ENCODE peak calls at places on chromosome 5, in nine cellular contexts. One of them, this sample, is unnamed.

GRCh38 chr5:2011481-2012411 is 129.0 kb upstream of the IRX4 start:
- DNase-seq in sigmoid colon: no peak
- DNase-seq in HepG2: no peak
- DNase-seq in gastrocnemius medialis: no peak
- DNase-seq in body of pancreas: no peak
- DNase-seq in breast epithelium: no peak
- DNase-seq in HCT116: no peak
- DNase-seq in spleen: no peak
- DNase-seq in A549: no peak
- DNase-seq in this sample: no peak

GRCh38 chr5:124923131-124923530 is 176.7 kb upstream of the ZNF608 start:
- DNase-seq in sigmoid colon: no peak
- DNase-seq in HepG2: no peak
- DNase-seq in gastrocnemius medialis: peak; percentile 23
- DNase-seq in body of pancreas: peak; percentile 6
- DNase-seq in breast epithelium: no peak
- DNase-seq in HCT116: no peak
- DNase-seq in spleen: no peak
- DNase-seq in A549: no peak
- DNase-seq in this sample: no peak

GRCh38 chr5:104071887-104072286 is 509.3 kb upstream of the NUDT12 start:
- DNase-seq in sigmoid colon: no peak
- DNase-seq in HepG2: no peak
- DNase-seq in gastrocnemius medialis: no peak
- DNase-seq in body of pancreas: no peak
- DNase-seq in breast epithelium: no peak
- DNase-seq in HCT116: no peak
- DNase-seq in spleen: no peak
- DNase-seq in A549: no peak
- DNase-seq in this sample: no peak

GRCh38 chr5:181263633-181264032 is 2.7 kb upstream of the TRIM52 start:
- DNase-seq in sigmoid colon: no peak
- DNase-seq in HepG2: no peak
- DNase-seq in gastrocnemius medialis: no peak
- DNase-seq in body of pancreas: no peak
- DNase-seq in breast epithelium: no peak
- DNase-seq in HCT116: no peak
- DNase-seq in spleen: no peak
- DNase-seq in A549: no peak
- DNase-seq in this sample: no peak

GRCh38 chr5:122882836-122883235 is 37.4 kb downstream of the SNX24 start:
- DNase-seq in sigmoid colon: no peak
- DNase-seq in HepG2: no peak
- DNase-seq in gastrocnemius medialis: no peak
- DNase-seq in body of pancreas: no peak
- DNase-seq in breast epithelium: no peak
- DNase-seq in HCT116: no peak
- DNase-seq in spleen: no peak
- DNase-seq in A549: no peak
- DNase-seq in this sample: no peak

GRCh38 chr5:147410496-147411395 is 99.1 kb downstream of the DPYSL3 start:
- DNase-seq in sigmoid colon: no peak
- DNase-seq in HepG2: no peak
- DNase-seq in gastrocnemius medialis: no peak
- DNase-seq in body of pancreas: no peak
- DNase-seq in breast epithelium: no peak
- DNase-seq in HCT116: no peak
- DNase-seq in spleen: no peak
- DNase-seq in A549: no peak
- DNase-seq in this sample: no peak

GRCh38 chr5:157219491-157220271 is 39.0 kb downstream of the ITK start:
- DNase-seq in sigmoid colon: no peak
- DNase-seq in HepG2: no peak
- DNase-seq in gastrocnemius medialis: no peak
- DNase-seq in body of pancreas: no peak
- DNase-seq in breast epithelium: no peak
- DNase-seq in HCT116: no peak
- DNase-seq in spleen: no peak
- DNase-seq in A549: no peak
- DNase-seq in this sample: no peak

GRCh38 chr5:172370648-172371248 is 83.6 kb downstream of the SH3PXD2B start:
- DNase-seq in sigmoid colon: no peak
- DNase-seq in HepG2: peak; percentile 30
- DNase-seq in gastrocnemius medialis: no peak
- DNase-seq in body of pancreas: peak; percentile 68
- DNase-seq in breast epithelium: no peak
- DNase-seq in HCT116: peak; percentile 33
- DNase-seq in spleen: no peak
- DNase-seq in A549: peak; percentile 69
- DNase-seq in this sample: no peak

GRCh38 chr5:92758552-92758951 is 822.5 kb downstream of the NR2F1-AS1 start:
- DNase-seq in sigmoid colon: no peak
- DNase-seq in HepG2: no peak
- DNase-seq in gastrocnemius medialis: no peak
- DNase-seq in body of pancreas: no peak
- DNase-seq in breast epithelium: no peak
- DNase-seq in HCT116: no peak
- DNase-seq in spleen: no peak
- DNase-seq in A549: no peak
- DNase-seq in this sample: no peak

GRCh38 chr5:175166013-175166412 is 278.0 kb downstream of the DRD1 start:
- DNase-seq in sigmoid colon: no peak
- DNase-seq in HepG2: no peak
- DNase-seq in gastrocnemius medialis: no peak
- DNase-seq in body of pancreas: peak; percentile 32
- DNase-seq in breast epithelium: no peak
- DNase-seq in HCT116: no peak
- DNase-seq in spleen: no peak
- DNase-seq in A549: no peak
- DNase-seq in this sample: no peak

GRCh38 chr5:142426676-142427364 is 102.0 kb upstream of the SPRY4 start:
- DNase-seq in sigmoid colon: no peak
- DNase-seq in HepG2: no peak
- DNase-seq in gastrocnemius medialis: no peak
- DNase-seq in body of pancreas: no peak
- DNase-seq in breast epithelium: no peak
- DNase-seq in HCT116: no peak
- DNase-seq in spleen: no peak
- DNase-seq in A549: no peak
- DNase-seq in this sample: no peak

GRCh38 chr5:142428036-142428772 is 103.4 kb upstream of the SPRY4 start:
- DNase-seq in sigmoid colon: no peak
- DNase-seq in HepG2: no peak
- DNase-seq in gastrocnemius medialis: no peak
- DNase-seq in body of pancreas: no peak
- DNase-seq in breast epithelium: no peak
- DNase-seq in HCT116: no peak
- DNase-seq in spleen: no peak
- DNase-seq in A549: no peak
- DNase-seq in this sample: no peak

GRCh38 chr5:142425286-142426065 is 100.7 kb upstream of the SPRY4 start:
- DNase-seq in sigmoid colon: no peak
- DNase-seq in HepG2: no peak
- DNase-seq in gastrocnemius medialis: no peak
- DNase-seq in body of pancreas: no peak
- DNase-seq in breast epithelium: no peak
- DNase-seq in HCT116: no peak
- DNase-seq in spleen: no peak
- DNase-seq in A549: no peak
- DNase-seq in this sample: no peak

GRCh38 chr5:142427529-142427928 is 102.7 kb upstream of the SPRY4 start:
- DNase-seq in sigmoid colon: no peak
- DNase-seq in HepG2: no peak
- DNase-seq in gastrocnemius medialis: no peak
- DNase-seq in body of pancreas: no peak
- DNase-seq in breast epithelium: no peak
- DNase-seq in HCT116: no peak
- DNase-seq in spleen: no peak
- DNase-seq in A549: no peak
- DNase-seq in this sample: no peak

DNA sequence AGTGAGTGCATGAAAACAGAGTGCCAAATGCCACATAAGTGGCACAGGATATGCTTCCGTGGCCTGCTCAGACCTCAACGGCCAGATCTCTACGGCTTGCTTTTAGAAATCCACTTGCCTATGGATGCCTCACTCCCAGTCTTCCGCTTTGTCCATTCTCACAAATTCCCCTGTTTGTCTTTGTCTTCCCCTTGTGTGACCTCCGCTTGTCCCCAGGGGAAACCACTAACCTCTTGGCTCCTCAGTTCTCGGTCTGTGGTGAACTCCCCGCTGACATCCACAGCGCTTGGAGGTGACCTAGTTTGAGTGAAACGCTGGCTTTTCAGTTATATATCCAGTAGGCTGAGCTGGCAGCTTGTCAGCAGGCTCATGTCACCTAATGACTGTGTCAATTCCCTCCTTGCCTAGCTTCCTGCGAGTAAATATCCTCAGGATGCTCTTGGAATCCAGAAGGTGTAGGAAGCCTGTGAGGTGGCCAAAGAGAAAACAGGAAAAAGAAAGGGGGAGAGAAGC is 101.4 kb upstream of the SPRY4 start:
- DNase-seq in sigmoid colon: peak; percentile 80
- DNase-seq in HepG2: no peak
- DNase-seq in gastrocnemius medialis: no peak
- DNase-seq in body of pancreas: peak; percentile 28
- DNase-seq in breast epithelium: peak; percentile 41
- DNase-seq in HCT116: no peak
- DNase-seq in spleen: no peak
- DNase-seq in A549: no peak
- DNase-seq in this sample: peak; percentile 23
- TF ChIP-seq POLR2A in sigmoid colon: no peak
- TF ChIP-seq POLR2A in HepG2: no peak
- TF ChIP-seq POLR2A in gastrocnemius medialis: no peak
- TF ChIP-seq POLR2A in body of pancreas: no peak
- TF ChIP-seq POLR2A in breast epithelium: no peak
- TF ChIP-seq POLR2A in HCT116: no peak
- TF ChIP-seq POLR2A in spleen: no peak
- TF ChIP-seq POLR2A in A549: no peak
- TF ChIP-seq POLR2A in this sample: no peak

GRCh38 chr5:60055168-60055567 is 161.6 kb upstream of the PDE4D start:
- DNase-seq in sigmoid colon: no peak
- DNase-seq in HepG2: no peak
- DNase-seq in gastrocnemius medialis: no peak
- DNase-seq in body of pancreas: no peak
- DNase-seq in breast epithelium: no peak
- DNase-seq in HCT116: no peak
- DNase-seq in spleen: no peak
- DNase-seq in A549: no peak
- DNase-seq in this sample: no peak
- H3K4me3 ChIP-seq in sigmoid colon: no peak overlapping the region
- H3K4me3 ChIP-seq in HepG2: no peak overlapping the region
- H3K4me3 ChIP-seq in gastrocnemius medialis: no peak overlapping the region
- H3K4me3 ChIP-seq in body of pancreas: no peak overlapping the region
- H3K4me3 ChIP-seq in breast epithelium: no peak overlapping the region
- H3K4me3 ChIP-seq in HCT116: no peak overlapping the region
- H3K4me3 ChIP-seq in spleen: no peak overlapping the region
- H3K4me3 ChIP-seq in A549: no peak overlapping the region
- H3K4me3 ChIP-seq in this sample: no peak overlapping the region

GRCh38 chr5:139068060-139068459 is 130.1 kb downstream of the SIL1 start:
- DNase-seq in sigmoid colon: no peak
- DNase-seq in HepG2: no peak
- DNase-seq in gastrocnemius medialis: no peak
- DNase-seq in body of pancreas: no peak
- DNase-seq in breast epithelium: no peak
- DNase-seq in HCT116: no peak
- DNase-seq in spleen: no peak
- DNase-seq in A549: no peak
- DNase-seq in this sample: no peak
- TF ChIP-seq POLR2A in sigmoid colon: no peak
- TF ChIP-seq POLR2A in HepG2: no peak
- TF ChIP-seq POLR2A in gastrocnemius medialis: no peak
- TF ChIP-seq POLR2A in body of pancreas: no peak
- TF ChIP-seq POLR2A in breast epithelium: no peak
- TF ChIP-seq POLR2A in HCT116: no peak
- TF ChIP-seq POLR2A in spleen: no peak
- TF ChIP-seq POLR2A in A549: no peak
- TF ChIP-seq POLR2A in this sample: no peak

GRCh38 chr5:53671447-53671846 is 111.0 kb downstream of the NDUFS4 start:
- DNase-seq in sigmoid colon: no peak
- DNase-seq in HepG2: no peak
- DNase-seq in gastrocnemius medialis: no peak
- DNase-seq in body of pancreas: no peak
- DNase-seq in breast epithelium: no peak
- DNase-seq in HCT116: no peak
- DNase-seq in spleen: no peak
- DNase-seq in A549: no peak
- DNase-seq in this sample: no peak
- H3K4me3 ChIP-seq in sigmoid colon: no peak overlapping the region
- H3K4me3 ChIP-seq in HepG2: no peak overlapping the region
- H3K4me3 ChIP-seq in gastrocnemius medialis: no peak overlapping the region
- H3K4me3 ChIP-seq in body of pancreas: no peak overlapping the region
- H3K4me3 ChIP-seq in breast epithelium: no peak overlapping the region
- H3K4me3 ChIP-seq in HCT116: no peak overlapping the region
- H3K4me3 ChIP-seq in spleen: no peak overlapping the region
- H3K4me3 ChIP-seq in A549: no peak overlapping the region
- H3K4me3 ChIP-seq in this sample: no peak overlapping the region

GRCh38 chr5:142981886-142982820 is 212.0 kb downstream of the ARHGAP26 start:
- DNase-seq in sigmoid colon: peak; percentile 92
- DNase-seq in HepG2: peak; percentile 92
- DNase-seq in gastrocnemius medialis: peak; percentile 34
- DNase-seq in body of pancreas: peak; percentile 95
- DNase-seq in breast epithelium: peak; percentile 71
- DNase-seq in HCT116: no peak
- DNase-seq in spleen: no peak
- DNase-seq in A549: no peak
- DNase-seq in this sample: peak; percentile 94
- TF ChIP-seq POLR2A in sigmoid colon: no peak
- TF ChIP-seq POLR2A in HepG2: peak; percentile 38
- TF ChIP-seq POLR2A in gastrocnemius medialis: no peak
- TF ChIP-seq POLR2A in body of pancreas: no peak
- TF ChIP-seq POLR2A in breast epithelium: no peak
- TF ChIP-seq POLR2A in HCT116: no peak
- TF ChIP-seq POLR2A in spleen: no peak
- TF ChIP-seq POLR2A in A549: no peak
- TF ChIP-seq POLR2A in this sample: no peak

GRCh38 chr5:43039115-43039467 is 1.0 kb downstream of the ANXA2R start:
- DNase-seq in sigmoid colon: no peak
- DNase-seq in HepG2: no peak
- DNase-seq in gastrocnemius medialis: no peak
- DNase-seq in body of pancreas: no peak
- DNase-seq in breast epithelium: no peak
- DNase-seq in HCT116: no peak
- DNase-seq in spleen: no peak
- DNase-seq in A549: no peak
- DNase-seq in this sample: no peak
- H3K4me3 ChIP-seq in sigmoid colon: no peak overlapping the region
- H3K4me3 ChIP-seq in HepG2: peak overlapping the region; percentile 77
- H3K4me3 ChIP-seq in gastrocnemius medialis: peak overlapping the region; percentile 82
- H3K4me3 ChIP-seq in body of pancreas: no peak overlapping the region
- H3K4me3 ChIP-seq in breast epithelium: peak overlapping the region; percentile 75
- H3K4me3 ChIP-seq in HCT116: peak overlapping the region; percentile 65
- H3K4me3 ChIP-seq in spleen: peak overlapping the region; percentile 62
- H3K4me3 ChIP-seq in A549: peak overlapping the region; percentile 50
- H3K4me3 ChIP-seq in this sample: no peak overlapping the region

This sample was measured in thyroid gland.